ENCODE peak calls at places on chromosomes 13 and 19, in four cellular contexts. A is CD8-positive, alpha-beta T cell; M is left lung; F is suprapubic skin. N is an unnamed sample. For H3K9me3, the result is how much of the 10 kb centered on the place peaks cover.

GRCh38 chr19:39156230-39156890 is 30.8 kb downstream of the PAK4 start:
- DNase-seq in A (no peak), M (no peak), F (no peak), N (no peak)

GRCh38 chr19:34360354-34360909 is 4.6 kb upstream of the GPI start:
- DNase-seq in A (no peak), M (peak), F (no peak), N (no peak)

GRCh38 chr13:97367016-97367415 is 67.0 kb upstream of the RAP2A start:
- DNase-seq in A (no peak), M (no peak), F (no peak), N (no peak)

GRCh38 chr13:48593551-48593950 is 60.2 kb upstream of the CYSLTR2 start:
- DNase-seq in A (no peak), M (no peak), F (no peak), N (no peak)

GRCh38 chr13:65966991-65967451 is 1263.1 kb downstream of the PCDH9 start:
- DNase-seq in A (no peak), M (no peak), F (no peak), N (no peak)

GRCh38 chr19:40501599-40501998 is 34.8 kb downstream of the SPTBN4 start:
- DNase-seq in A (no peak), M (no peak), F (no peak), N (no peak)

GRCh38 chr13:63190219-63190618 is 1774.6 kb upstream of the PCDH20 start:
- DNase-seq in A (no peak), M (no peak), F (no peak), N (no peak)

GRCh38 chr13:77351326-77351725 is 24.4 kb upstream of the MYCBP2 start:
- DNase-seq in A (no peak), M (no peak), F (no peak), N (no peak)

GRCh38 chr13:110412132-110412912 is 105.2 kb downstream of the COL4A2 start:
- DNase-seq in A (peak), M (no peak), F (peak), N (peak)

GRCh38 chr19:27652281-27652680 is 1560.7 kb downstream of the UQCRFS1 start:
- DNase-seq in A (no peak), M (no peak), F (peak), N (no peak)

GRCh38 chr13:23159587-23160240 is 21.1 kb upstream of the SGCG start:
- DNase-seq in A (no peak), M (no peak), F (no peak), N (no peak)

GRCh38 chr13:85651440-85651839 is 147.8 kb downstream of the SLITRK6 start:
- DNase-seq in A (no peak), M (peak), F (no peak), N (peak)

GRCh38 chr13:109093988-109094387 is 464.6 kb downstream of the MYO16 start:
- DNase-seq in A (no peak), M (no peak), F (no peak), N (no peak)

GRCh38 chr13:35732565-35732964 is 256.1 kb upstream of the MAB21L1 start:
- DNase-seq in A (no peak), M (no peak), F (no peak), N (no peak)

GRCh38 chr13:24276310-24276709 is 33.1 kb upstream of the C1QTNF9 start:
- DNase-seq in A (no peak), M (no peak), F (no peak), N (no peak)

GRCh38 chr19:35114656-35115537 is 726 bp upstream of the FXYD3 start:
- DNase-seq in A (peak), M (peak), F (peak), N (no peak)

GRCh38 chr13:27403252-27403678 is 21.2 kb upstream of the GTF3A start:
- DNase-seq in A (no peak), M (no peak), F (no peak), N (no peak)

GRCh38 chr19:58518261-58519086 is 1.1 kb downstream of the ZBTB45 start:
- DNase-seq in A (no peak), M (no peak), F (no peak), N (no peak)

GRCh38 chr19:343451-343931 is 1.1 kb downstream of the MIER2 start:
- DNase-seq in A (no peak), M (peak), F (peak), N (no peak)

GRCh38 chr19:11322269-11323024 is 17.0 kb downstream of the RAB3D start:
- DNase-seq in A (no peak), M (peak), F (no peak), N (no peak)

GRCh38 chr19:40506099-40506498 is 39.3 kb downstream of the SPTBN4 start:
- DNase-seq in A (no peak), M (no peak), F (no peak), N (no peak)

GRCh38 chr13:69565334-69565733 is 542.3 kb upstream of the ATXN8OS start:
- DNase-seq in A (no peak), M (no peak), F (no peak), N (no peak)

GRCh38 chr19:504634-505033 is 2.7 kb upstream of the TPGS1 start:
- DNase-seq in A (no peak), M (no peak), F (no peak), N (no peak)

GRCh38 chr19:23056516-23056915 is 53.5 kb upstream of the ZNF728 start:
- DNase-seq in A (no peak), M (no peak), F (no peak), N (no peak)

GRCh38 chr19:23055946-23056345 is 53.0 kb upstream of the ZNF728 start:
- DNase-seq in A (no peak), M (no peak), F (no peak), N (no peak)

GRCh38 chr19:23052349-23052748 is 49.4 kb upstream of the ZNF728 start:
- DNase-seq in A (no peak), M (no peak), F (no peak), N (no peak)

GRCh38 chr19:23054456-23054855 is 51.5 kb upstream of the ZNF728 start:
- DNase-seq in A (no peak), M (no peak), F (no peak), N (no peak)

DNA sequence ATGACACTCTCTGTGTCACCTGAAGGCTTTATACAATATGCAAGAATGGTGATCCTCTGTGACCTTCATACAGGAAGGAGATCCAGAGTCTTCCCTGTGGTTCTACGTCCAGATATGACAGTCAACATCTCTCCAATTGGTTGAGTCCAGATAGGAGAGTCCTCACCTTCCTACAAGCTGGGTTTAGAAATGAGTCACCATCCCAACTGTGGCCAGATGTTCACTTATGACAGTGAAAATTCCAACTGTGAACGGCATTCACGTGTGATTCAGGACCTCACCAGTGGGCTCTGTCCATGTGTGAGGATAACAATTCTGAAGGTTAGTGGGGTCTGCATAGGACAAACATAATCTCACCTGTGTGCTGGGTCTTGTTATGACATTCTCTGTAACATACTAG is 52.5 kb upstream of the ZNF728 start:
- DNase-seq in A (no peak), M (no peak), F (no peak), N (no peak)
- H3K9me3 ChIP-seq in A (under half), M (under half), F (under half), N (under half)

GRCh38 chr19:50793558-50794065 is 3.4 kb downstream of the ACP4 start:
- DNase-seq in A (no peak), M (no peak), F (no peak), N (no peak)
- H3K9me3 ChIP-seq in A (under half), M (under half), F (under half), N (under half)

DNA sequence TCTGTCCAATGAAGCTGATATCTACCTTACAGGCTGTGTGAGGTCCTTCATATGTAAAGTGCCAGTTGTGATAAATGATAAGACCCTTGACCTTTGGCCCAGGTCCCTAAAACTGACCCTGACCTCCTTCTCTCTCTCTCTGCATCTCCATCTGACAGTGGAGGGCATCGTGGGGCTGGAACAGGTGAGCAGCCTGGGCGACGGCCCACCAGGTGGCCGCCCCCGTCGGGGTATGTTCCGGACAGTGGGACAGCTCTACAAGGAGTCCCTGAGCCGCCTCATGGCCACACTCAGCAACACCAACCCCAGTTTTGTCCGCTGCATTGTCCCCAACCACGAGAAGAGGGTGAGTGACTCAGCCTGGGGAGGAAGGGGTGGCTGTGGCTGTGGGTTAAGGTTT is 53.7 kb downstream of the MYH14 start:
- DNase-seq in A (no peak), M (peak), F (no peak), N (no peak)
- H3K9me3 ChIP-seq in A (under half), M (under half), F (under half), N (under half)

DNA sequence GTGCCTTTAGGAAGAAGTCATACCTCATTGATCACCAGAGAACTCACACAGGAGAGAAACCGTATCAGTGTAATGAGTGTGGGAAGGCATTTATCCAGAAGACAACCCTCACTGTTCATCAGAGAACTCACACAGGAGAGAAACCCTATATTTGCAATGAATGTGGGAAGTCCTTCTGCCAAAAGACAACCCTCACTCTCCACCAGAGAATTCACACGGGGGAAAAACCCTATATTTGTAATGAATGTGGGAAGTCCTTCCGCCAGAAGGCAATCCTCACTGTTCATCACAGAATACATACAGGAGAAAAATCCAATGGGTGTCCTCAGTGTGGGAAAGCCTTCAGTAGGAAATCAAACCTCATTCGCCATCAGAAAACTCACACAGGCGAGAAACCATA is 21.9 kb downstream of the ZNF382 start:
- DNase-seq in A (no peak), M (no peak), F (no peak), N (no peak)
- H3K9me3 ChIP-seq in A (half or more), M (under half), F (half or more), N (under half)

DNA sequence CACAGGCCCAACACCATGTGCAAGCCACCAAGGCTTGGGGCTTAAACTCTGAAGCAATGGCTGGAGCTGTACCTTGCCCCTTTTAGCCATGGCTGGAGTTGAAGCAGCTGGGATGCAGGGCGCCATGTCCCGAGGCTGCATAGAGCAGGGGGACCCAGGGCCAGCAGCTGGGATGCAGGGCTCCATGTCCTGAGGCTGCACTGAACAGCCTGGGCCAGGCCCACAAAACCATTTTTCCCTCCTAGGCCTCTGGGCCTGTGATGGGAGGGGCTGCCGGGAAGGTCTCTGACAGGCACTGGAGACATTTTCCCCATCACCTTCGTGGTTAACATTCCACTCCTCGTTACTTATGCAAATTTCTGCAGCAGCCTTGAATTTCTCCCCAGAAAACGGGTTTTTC is 10.8 kb downstream of the TRAPPC2B start:
- DNase-seq in A (no peak), M (no peak), F (no peak), N (no peak)
- H3K9me3 ChIP-seq in A (under half), M (under half), F (under half), N (under half)

DNA sequence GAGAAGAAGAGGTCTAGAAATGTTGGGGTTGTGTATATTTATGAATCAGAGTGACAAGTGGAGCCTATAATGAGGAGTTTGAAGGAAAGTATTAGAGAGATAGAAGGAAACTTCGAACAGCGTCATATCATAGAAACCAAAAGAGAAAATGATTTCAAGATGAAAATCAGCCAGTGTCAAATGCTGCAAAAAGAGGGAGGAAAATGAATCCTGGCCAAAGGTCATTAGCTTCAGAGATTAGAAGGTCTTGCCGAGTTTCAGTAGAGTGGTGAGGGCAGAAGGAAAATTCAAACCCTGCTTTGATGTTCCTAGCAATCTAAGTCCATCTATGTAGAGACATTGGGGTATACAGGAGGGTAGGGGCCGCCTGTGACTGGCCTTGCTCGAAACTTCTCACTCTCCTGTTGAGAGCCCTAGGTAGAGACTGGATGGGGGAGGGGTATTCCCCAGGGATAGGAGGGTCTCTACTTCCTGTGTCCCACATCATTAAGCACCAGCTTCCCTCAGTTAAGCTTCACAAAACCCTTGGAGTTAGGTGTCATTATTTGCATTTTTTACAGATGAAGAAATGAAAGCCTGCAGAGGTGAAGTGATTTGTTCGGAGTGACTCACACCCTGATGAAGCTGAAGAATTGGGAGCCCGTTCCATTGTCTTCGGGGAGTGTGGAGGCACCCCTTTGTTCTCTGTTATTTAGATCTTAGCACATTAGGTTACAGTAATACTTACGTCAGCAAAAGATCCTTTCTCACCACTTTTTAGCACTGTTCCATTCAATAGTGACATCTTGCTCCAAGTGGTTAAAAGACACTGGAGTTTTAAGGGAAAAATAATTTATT is 62.8 kb downstream of the FGF9 start:
- DNase-seq in A (no peak), M (no peak), F (no peak), N (no peak)
- H3K9me3 ChIP-seq in A (under half), M (under half), F (under half), N (under half)

GRCh38 chr19:16795042-16795441 is 34.2 kb upstream of the SIN3B start:
- DNase-seq in A (no peak), M (no peak), F (no peak), N (no peak)
- H3K9me3 ChIP-seq in A (under half), M (under half), F (under half), N (under half)